ENCODE peak calls at places on chromosomes 12 and 14, in ten cellular contexts. H is A549, A is tibial nerve, C is heart left ventricle, O is transverse colon, M is thyroid gland, Q is HCT116, B is ovary, X is esophagus squamous epithelium, S is stomach. G is an unnamed sample.

GRCh38 chr12:106918746-106919145 is 37.0 kb upstream of the TMEM263 start:
- DNase-seq in S (no peak), O (no peak), X (no peak), M (no peak), H (no peak), B (no peak), A (no peak), C (no peak), Q (peak; percentile 6), G (no peak)

GRCh38 chr14:60093606-60094005 is 1.9 kb downstream of the PCNX4 start:
- DNase-seq in B (no peak), M (no peak), Q (no peak), X (no peak), C (no peak), A (no peak), O (no peak), S (no peak), H (no peak), G (no peak)

GRCh38 chr12:30725739-30726138 is 29.0 kb downstream of the CAPRIN2 start:
- DNase-seq in M (no peak), O (no peak), C (no peak), H (peak; percentile 56), B (no peak), A (no peak), Q (peak; percentile 54), X (no peak), S (no peak), G (no peak)

GRCh38 chr12:68515793-68516192 is 94.9 kb upstream of the RAP1B start:
- DNase-seq in O (no peak), Q (no peak), X (no peak), A (no peak), B (no peak), S (no peak), C (no peak), H (no peak), M (no peak), G (no peak)

GRCh38 chr12:111826316-111826715 is 15.7 kb upstream of the MAPKAPK5 start:
- DNase-seq in C (no peak), A (no peak), X (no peak), B (no peak), S (no peak), Q (no peak), H (no peak), O (no peak), M (no peak), G (no peak)

GRCh38 chr12:9335867-9336266 is 127.7 kb upstream of the PZP start:
- DNase-seq in C (no peak), M (no peak), O (no peak), Q (no peak), S (no peak), H (no peak), A (no peak), B (no peak), X (no peak), G (no peak)

GRCh38 chr12:102990419-102990818 is 32.9 kb downstream of the ASCL1 start:
- DNase-seq in O (no peak), A (no peak), Q (no peak), C (no peak), S (no peak), X (no peak), H (no peak), B (no peak), M (no peak), G (no peak)

GRCh38 chr14:23910081-23910875 is 43.3 kb upstream of the DHRS4 start:
- DNase-seq in M (peak; percentile 64), X (no peak), B (peak; percentile 52), C (no peak), A (peak; percentile 12), H (peak; percentile 69), O (peak; percentile 54), S (peak; percentile 69), Q (peak; percentile 38), G (no peak)

GRCh38 chr14:105294142-105294597 is 6.6 kb downstream of the BRF1 start:
- DNase-seq in H (no peak), M (no peak), S (no peak), B (no peak), Q (no peak), C (peak; percentile 92), A (no peak), O (no peak), X (no peak), G (no peak)

GRCh38 chr14:56339855-56340701 is 221.9 kb downstream of the PELI2 start:
- DNase-seq in O (peak; percentile 72), H (peak; percentile 60), X (no peak), S (peak; percentile 66), Q (peak; percentile 53), C (peak; percentile 80), B (peak; percentile 83), A (peak; percentile 86), M (peak; percentile 79), G (peak; percentile 69)

GRCh38 chr12:47909839-47910465 is 5.2 kb upstream of the VDR start:
- DNase-seq in Q (no peak), C (no peak), A (no peak), X (no peak), B (no peak), M (no peak), H (no peak), S (no peak), O (no peak), G (no peak)

GRCh38 chr14:73567951-73568885 is 795 bp upstream of the ACOT2 start:
- DNase-seq in M (no peak), C (no peak), O (no peak), H (no peak), S (no peak), Q (no peak), B (no peak), A (no peak), X (no peak), G (no peak)

GRCh38 chr12:3206536-3207072 is 129.4 kb downstream of the TSPAN9 start:
- DNase-seq in A (no peak), S (no peak), C (no peak), B (no peak), H (no peak), X (no peak), Q (no peak), M (no peak), O (no peak), G (no peak)

GRCh38 chr14:53338192-53338591 is 185.1 kb upstream of the DDHD1 start:
- DNase-seq in X (no peak), A (no peak), B (no peak), C (no peak), M (no peak), H (no peak), Q (no peak), S (no peak), O (no peak), G (no peak)

GRCh38 chr12:132199526-132200319 is 55.5 kb downstream of the NOC4L start:
- DNase-seq in H (no peak), B (no peak), Q (no peak), C (no peak), M (no peak), O (no peak), X (no peak), S (no peak), A (no peak), G (no peak)
- H3K9me3 ChIP-seq in H (peaks cover 2% of the 10 kb centered on the region), B (no peaks in the 10 kb centered on the region), Q (no peaks in the 10 kb centered on the region), C (no peaks in the 10 kb centered on the region), M (no peaks in the 10 kb centered on the region), O (no peaks in the 10 kb centered on the region), X (no peaks in the 10 kb centered on the region), S (no peaks in the 10 kb centered on the region), A (peaks cover under 1% of the 10 kb centered on the region), G (no peaks in the 10 kb centered on the region)

DNA sequence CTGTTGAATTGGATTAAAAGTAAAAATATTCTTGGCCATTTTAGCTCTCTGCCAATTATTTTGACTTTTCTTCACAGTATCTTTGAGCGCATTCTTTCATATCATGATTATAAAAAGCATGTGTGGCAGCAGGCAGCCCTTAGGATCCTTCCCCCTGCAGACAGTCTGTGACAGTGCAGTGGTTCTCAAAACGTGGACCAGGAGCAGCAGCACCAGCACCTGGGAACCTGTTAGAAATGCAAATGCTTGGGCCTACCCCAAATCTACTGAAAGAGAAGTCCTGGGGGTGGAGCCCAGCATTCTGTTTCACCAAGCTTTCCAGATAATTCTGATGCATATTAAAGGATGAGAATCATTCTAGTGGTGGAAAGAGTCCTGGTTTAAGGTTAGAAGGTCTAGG is 155.6 kb downstream of the MON2 start:
- DNase-seq in A (no peak), B (no peak), Q (no peak), H (no peak), M (no peak), S (no peak), X (no peak), C (no peak), O (no peak), G (no peak)
- H3K27ac ChIP-seq in A (no peak overlapping the region), B (no peak overlapping the region), Q (no peak overlapping the region), H (no peak overlapping the region), M (no peak overlapping the region), S (no peak overlapping the region), X (no peak overlapping the region), C (no peak overlapping the region), O (no peak overlapping the region), G (no peak overlapping the region)

GRCh38 chr12:12907552-12907951 is 16.2 kb downstream of the GPRC5A start:
- DNase-seq in A (no peak), S (no peak), C (no peak), H (no peak), M (no peak), B (no peak), X (no peak), Q (no peak), O (no peak), G (no peak)

GRCh38 chr12:12901158-12901791 is 9.9 kb downstream of the GPRC5A start:
- DNase-seq in C (no peak), S (no peak), O (peak; percentile 61), H (peak; percentile 55), Q (no peak), M (peak; percentile 15), X (no peak), B (no peak), A (peak; percentile 64), G (peak; percentile 73)

GRCh38 chr12:12902036-12902435 is 10.7 kb downstream of the GPRC5A start:
- DNase-seq in M (no peak), H (no peak), Q (no peak), B (no peak), S (no peak), X (no peak), A (no peak), O (no peak), C (no peak), G (peak; percentile 82)

GRCh38 chr12:12900786-12901157 is 9.4 kb downstream of the GPRC5A start:
- DNase-seq in Q (no peak), C (no peak), O (no peak), H (no peak), A (no peak), M (no peak), S (no peak), X (no peak), B (no peak), G (no peak)

GRCh38 chr12:12903642-12904609 is 12.6 kb downstream of the GPRC5A start:
- DNase-seq in H (no peak), S (no peak), X (no peak), A (no peak), M (no peak), O (peak; percentile 80), C (no peak), B (no peak), Q (peak; percentile 85), G (no peak)
- TF ChIP-seq POLR2A in H (no peak), S (no peak), X (no peak), A (no peak), M (no peak), O (no peak), C (no peak), B (no peak), Q (no peak), G (no peak)

DNA sequence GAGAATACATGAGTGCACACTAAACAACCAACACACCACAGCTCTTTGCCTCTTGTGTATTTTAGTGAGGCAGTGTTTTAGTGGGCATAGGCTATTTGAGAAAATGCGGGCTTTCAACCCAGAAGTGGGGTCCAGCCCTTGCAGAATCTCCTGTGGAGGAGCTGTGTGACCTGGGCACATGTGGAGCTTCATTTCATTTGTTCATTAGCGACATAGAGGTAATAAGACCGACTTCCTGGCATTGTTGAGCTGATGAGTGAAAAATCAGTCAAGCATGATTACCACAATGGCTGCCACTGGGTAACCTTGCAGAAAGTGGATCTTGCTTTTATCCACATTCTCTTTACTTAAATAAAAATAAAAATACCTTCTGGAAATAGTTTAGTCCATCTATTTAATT is 923.5 kb downstream of the BCL11B start:
- DNase-seq in S (no peak), B (no peak), O (no peak), A (no peak), X (no peak), Q (no peak), H (no peak), C (no peak), M (no peak), G (no peak)
- H3K9me3 ChIP-seq in S (no peaks in the 10 kb centered on the region), B (no peaks in the 10 kb centered on the region), O (no peaks in the 10 kb centered on the region), A (no peaks in the 10 kb centered on the region), X (no peaks in the 10 kb centered on the region), Q (no peaks in the 10 kb centered on the region), H (no peaks in the 10 kb centered on the region), C (no peaks in the 10 kb centered on the region), M (no peaks in the 10 kb centered on the region), G (no peaks in the 10 kb centered on the region)

G was measured in uterus.